ENCODE peak calls at places on chromosomes 13 and 19, in five cellular contexts. One of them, this sample, is unnamed.

GRCh38 chr19:6103217-6103644 is 7.1 kb downstream of the RFX2 start:
- DNase-seq in NCI-H69: no peak
- DNase-seq in activated CD4-positive, CD25-positive, alpha-beta regulatory T cell: no peak
- DNase-seq in ovary: peak
- DNase-seq in RWPE1: peak
- DNase-seq in this sample: peak

GRCh38 chr13:23899555-23899954 is 2.3 kb upstream of the C1QTNF9B start:
- DNase-seq in NCI-H69: peak
- DNase-seq in activated CD4-positive, CD25-positive, alpha-beta regulatory T cell: no peak
- DNase-seq in ovary: no peak
- DNase-seq in RWPE1: peak
- DNase-seq in this sample: no peak

GRCh38 chr19:4206818-4207484 is 22.4 kb upstream of the EBI3 start:
- DNase-seq in NCI-H69: peak
- DNase-seq in activated CD4-positive, CD25-positive, alpha-beta regulatory T cell: no peak
- DNase-seq in ovary: no peak
- DNase-seq in RWPE1: no peak
- DNase-seq in this sample: no peak

GRCh38 chr19:958967-959685 is 25.0 kb upstream of the WDR18 start:
- DNase-seq in NCI-H69: no peak
- DNase-seq in activated CD4-positive, CD25-positive, alpha-beta regulatory T cell: no peak
- DNase-seq in ovary: no peak
- DNase-seq in RWPE1: peak
- DNase-seq in this sample: no peak

GRCh38 chr19:28429356-28429755 is 783.6 kb downstream of the UQCRFS1 start:
- DNase-seq in NCI-H69: no peak
- DNase-seq in activated CD4-positive, CD25-positive, alpha-beta regulatory T cell: no peak
- DNase-seq in ovary: no peak
- DNase-seq in RWPE1: no peak
- DNase-seq in this sample: no peak

GRCh38 chr19:56137405-56137804 is 3.7 kb upstream of the ZNF444 start:
- DNase-seq in NCI-H69: peak
- DNase-seq in activated CD4-positive, CD25-positive, alpha-beta regulatory T cell: no peak
- DNase-seq in ovary: no peak
- DNase-seq in RWPE1: no peak
- DNase-seq in this sample: no peak

GRCh38 chr19:10379880-10380310 is 477 bp downstream of the TYK2 start:
- DNase-seq in NCI-H69: peak
- DNase-seq in activated CD4-positive, CD25-positive, alpha-beta regulatory T cell: no peak
- DNase-seq in ovary: no peak
- DNase-seq in RWPE1: peak
- DNase-seq in this sample: no peak

GRCh38 chr13:46615888-46616531 is 63.0 kb downstream of the LRCH1 start:
- DNase-seq in NCI-H69: peak
- DNase-seq in activated CD4-positive, CD25-positive, alpha-beta regulatory T cell: no peak
- DNase-seq in ovary: no peak
- DNase-seq in RWPE1: no peak
- DNase-seq in this sample: no peak

GRCh38 chr13:49353908-49354307 is 90.0 kb downstream of the CAB39L start:
- DNase-seq in NCI-H69: no peak
- DNase-seq in activated CD4-positive, CD25-positive, alpha-beta regulatory T cell: no peak
- DNase-seq in ovary: no peak
- DNase-seq in RWPE1: no peak
- DNase-seq in this sample: no peak

GRCh38 chr19:8371011-8371804 is 7.3 kb downstream of the ANGPTL4 start:
- DNase-seq in NCI-H69: no peak
- DNase-seq in activated CD4-positive, CD25-positive, alpha-beta regulatory T cell: no peak
- DNase-seq in ovary: no peak
- DNase-seq in RWPE1: no peak
- DNase-seq in this sample: no peak